ENCODE peak calls at places on chromosomes 3 and 15, in seven cellular contexts. One of them, this sample, is unnamed.

GRCh38 chr15:92667291-92667904 is 11.8 kb upstream of the FAM174B start:
- DNase-seq in central memory CD4-positive, alpha-beta T cell: no peak
- DNase-seq in mesendoderm: peak; percentile 61
- DNase-seq in fibroblast of the aortic adventitia: no peak
- DNase-seq in caudate nucleus: no peak
- DNase-seq in T-cell: no peak
- DNase-seq in mucosa of descending colon: peak; percentile 38
- DNase-seq in this sample: no peak

GRCh38 chr3:77746892-77747291 is 707.0 kb downstream of the ROBO2 start:
- DNase-seq in central memory CD4-positive, alpha-beta T cell: no peak
- DNase-seq in mucosa of descending colon: no peak
- DNase-seq in caudate nucleus: no peak
- DNase-seq in T-cell: no peak
- DNase-seq in mesendoderm: no peak
- DNase-seq in fibroblast of the aortic adventitia: no peak
- DNase-seq in this sample: no peak

GRCh38 chr3:52763466-52763865 is 7.3 kb downstream of the NEK4 start:
- DNase-seq in caudate nucleus: no peak
- DNase-seq in central memory CD4-positive, alpha-beta T cell: no peak
- DNase-seq in mucosa of descending colon: no peak
- DNase-seq in fibroblast of the aortic adventitia: peak; percentile 51
- DNase-seq in mesendoderm: no peak
- DNase-seq in T-cell: no peak
- DNase-seq in this sample: no peak

GRCh38 chr3:57298041-57298440 is 5.6 kb upstream of the ASB14 start:
- DNase-seq in fibroblast of the aortic adventitia: peak; percentile 16
- DNase-seq in mesendoderm: peak; percentile 23
- DNase-seq in central memory CD4-positive, alpha-beta T cell: no peak
- DNase-seq in caudate nucleus: no peak
- DNase-seq in mucosa of descending colon: no peak
- DNase-seq in T-cell: no peak
- DNase-seq in this sample: no peak

GRCh38 chr3:123155471-123156011 is 46.2 kb upstream of the SEC22A start:
- DNase-seq in mesendoderm: no peak
- DNase-seq in caudate nucleus: no peak
- DNase-seq in central memory CD4-positive, alpha-beta T cell: no peak
- DNase-seq in fibroblast of the aortic adventitia: no peak
- DNase-seq in mucosa of descending colon: no peak
- DNase-seq in T-cell: no peak
- DNase-seq in this sample: peak; percentile 77

GRCh38 chr15:58433597-58434333 is 2.0 kb downstream of the LIPC start:
- DNase-seq in mucosa of descending colon: no peak
- DNase-seq in T-cell: no peak
- DNase-seq in mesendoderm: peak; percentile 26
- DNase-seq in caudate nucleus: no peak
- DNase-seq in central memory CD4-positive, alpha-beta T cell: no peak
- DNase-seq in fibroblast of the aortic adventitia: peak; percentile 50
- DNase-seq in this sample: peak; percentile 21

GRCh38 chr3:11060500-11061251 is 68.1 kb downstream of the SLC6A1 start:
- DNase-seq in fibroblast of the aortic adventitia: peak; percentile 64
- DNase-seq in caudate nucleus: peak; percentile 48
- DNase-seq in mesendoderm: peak; percentile 72
- DNase-seq in mucosa of descending colon: peak; percentile 58
- DNase-seq in central memory CD4-positive, alpha-beta T cell: no peak
- DNase-seq in T-cell: no peak
- DNase-seq in this sample: peak; percentile 85

GRCh38 chr3:188839187-188839695 is 332.5 kb upstream of the TPRG1 start:
- DNase-seq in mucosa of descending colon: no peak
- DNase-seq in caudate nucleus: no peak
- DNase-seq in mesendoderm: no peak
- DNase-seq in T-cell: no peak
- DNase-seq in central memory CD4-positive, alpha-beta T cell: no peak
- DNase-seq in fibroblast of the aortic adventitia: no peak
- DNase-seq in this sample: no peak

GRCh38 chr3:87691109-87691508 is 367.7 kb downstream of the CGGBP1 start:
- DNase-seq in T-cell: no peak
- DNase-seq in caudate nucleus: no peak
- DNase-seq in mesendoderm: no peak
- DNase-seq in mucosa of descending colon: no peak
- DNase-seq in fibroblast of the aortic adventitia: no peak
- DNase-seq in central memory CD4-positive, alpha-beta T cell: no peak
- DNase-seq in this sample: no peak

GRCh38 chr3:15756505-15756904 is 41.3 kb downstream of the ANKRD28 start:
- DNase-seq in mucosa of descending colon: no peak
- DNase-seq in mesendoderm: no peak
- DNase-seq in fibroblast of the aortic adventitia: no peak
- DNase-seq in central memory CD4-positive, alpha-beta T cell: no peak
- DNase-seq in caudate nucleus: no peak
- DNase-seq in T-cell: no peak
- DNase-seq in this sample: no peak

GRCh38 chr15:42033214-42033873 is 12.5 kb upstream of the PLA2G4E start:
- DNase-seq in T-cell: no peak
- DNase-seq in mucosa of descending colon: no peak
- DNase-seq in fibroblast of the aortic adventitia: no peak
- DNase-seq in central memory CD4-positive, alpha-beta T cell: no peak
- DNase-seq in caudate nucleus: no peak
- DNase-seq in mesendoderm: no peak
- DNase-seq in this sample: no peak

GRCh38 chr3:187104956-187105355 is 34.3 kb downstream of the RPL39L start:
- DNase-seq in mesendoderm: no peak
- DNase-seq in mucosa of descending colon: no peak
- DNase-seq in central memory CD4-positive, alpha-beta T cell: no peak
- DNase-seq in fibroblast of the aortic adventitia: peak; percentile 73
- DNase-seq in T-cell: no peak
- DNase-seq in caudate nucleus: no peak
- DNase-seq in this sample: no peak

GRCh38 chr3:42014443-42014945 is 52.6 kb upstream of the ULK4 start:
- DNase-seq in central memory CD4-positive, alpha-beta T cell: peak; percentile 5
- DNase-seq in T-cell: no peak
- DNase-seq in mucosa of descending colon: peak; percentile 45
- DNase-seq in fibroblast of the aortic adventitia: peak; percentile 47
- DNase-seq in caudate nucleus: no peak
- DNase-seq in mesendoderm: peak; percentile 29
- DNase-seq in this sample: peak; percentile 37

GRCh38 chr3:45640091-45640507 is 45.5 kb downstream of the LIMD1 start:
- DNase-seq in fibroblast of the aortic adventitia: no peak
- DNase-seq in T-cell: no peak
- DNase-seq in central memory CD4-positive, alpha-beta T cell: no peak
- DNase-seq in mucosa of descending colon: no peak
- DNase-seq in caudate nucleus: no peak
- DNase-seq in mesendoderm: no peak
- DNase-seq in this sample: no peak

GRCh38 chr3:115913069-115913686 is 289.9 kb downstream of the GAP43 start:
- DNase-seq in mesendoderm: peak; percentile 36
- DNase-seq in mucosa of descending colon: no peak
- DNase-seq in T-cell: no peak
- DNase-seq in central memory CD4-positive, alpha-beta T cell: no peak
- DNase-seq in fibroblast of the aortic adventitia: peak; percentile 7
- DNase-seq in caudate nucleus: no peak
- DNase-seq in this sample: no peak

GRCh38 chr3:179098388-179099077 is 26.9 kb upstream of the ZMAT3 start:
- DNase-seq in central memory CD4-positive, alpha-beta T cell: no peak
- DNase-seq in caudate nucleus: no peak
- DNase-seq in fibroblast of the aortic adventitia: peak; percentile 34
- DNase-seq in mesendoderm: no peak
- DNase-seq in mucosa of descending colon: no peak
- DNase-seq in T-cell: no peak
- DNase-seq in this sample: no peak

GRCh38 chr15:60906275-60906674 is 322.8 kb downstream of the RORA start:
- DNase-seq in fibroblast of the aortic adventitia: no peak
- DNase-seq in mesendoderm: no peak
- DNase-seq in caudate nucleus: no peak
- DNase-seq in T-cell: no peak
- DNase-seq in mucosa of descending colon: no peak
- DNase-seq in central memory CD4-positive, alpha-beta T cell: no peak
- DNase-seq in this sample: no peak

GRCh38 chr3:124094496-124094895 is 102.6 kb upstream of the ROPN1 start:
- DNase-seq in T-cell: no peak
- DNase-seq in mesendoderm: no peak
- DNase-seq in mucosa of descending colon: no peak
- DNase-seq in fibroblast of the aortic adventitia: no peak
- DNase-seq in central memory CD4-positive, alpha-beta T cell: no peak
- DNase-seq in caudate nucleus: peak; percentile 34
- DNase-seq in this sample: no peak

GRCh38 chr3:128503751-128504532 is 10.9 kb upstream of the GATA2 start:
- DNase-seq in caudate nucleus: no peak
- DNase-seq in mesendoderm: no peak
- DNase-seq in mucosa of descending colon: no peak
- DNase-seq in T-cell: no peak
- DNase-seq in fibroblast of the aortic adventitia: no peak
- DNase-seq in central memory CD4-positive, alpha-beta T cell: no peak
- DNase-seq in this sample: no peak

GRCh38 chr3:12235691-12236090 is 53.2 kb upstream of the PPARG start:
- DNase-seq in caudate nucleus: no peak
- DNase-seq in T-cell: no peak
- DNase-seq in fibroblast of the aortic adventitia: peak; percentile 59
- DNase-seq in mesendoderm: no peak
- DNase-seq in central memory CD4-positive, alpha-beta T cell: no peak
- DNase-seq in mucosa of descending colon: no peak
- DNase-seq in this sample: no peak

GRCh38 chr3:187669675-187670504 is at the start of gene SST:
- DNase-seq in caudate nucleus: peak; percentile 9
- DNase-seq in T-cell: no peak
- DNase-seq in fibroblast of the aortic adventitia: peak; percentile 56
- DNase-seq in mesendoderm: peak; percentile 88
- DNase-seq in mucosa of descending colon: peak; percentile 25
- DNase-seq in central memory CD4-positive, alpha-beta T cell: no peak
- DNase-seq in this sample: peak; percentile 92

GRCh38 chr3:152524198-152525140 is 255.7 kb downstream of the MBNL1 start:
- DNase-seq in fibroblast of the aortic adventitia: peak; percentile 82
- DNase-seq in mucosa of descending colon: peak; percentile 84
- DNase-seq in central memory CD4-positive, alpha-beta T cell: peak; percentile 9
- DNase-seq in caudate nucleus: no peak
- DNase-seq in mesendoderm: peak; percentile 59
- DNase-seq in T-cell: no peak
- DNase-seq in this sample: peak; percentile 57